ENCODE peak calls at places on chromosome 17, in eight cellular contexts. K, D, X, T, B, R, Q and O are unnamed samples.
A peak's percentile ranks its signal among the peaks of the same experiment; 100 is the strongest.

GRCh38 chr17:33661975-33662374 is 368.9 kb upstream of the ASIC2 start:
- DNase-seq in K (no peak), D (no peak), X (no peak), T (no peak), B (no peak), R (no peak), Q (no peak), O (no peak)

GRCh38 chr17:61178284-61178683 is 221.4 kb upstream of the TBX2 start:
- DNase-seq in K (no peak), D (no peak), X (no peak), T (no peak), B (no peak), R (no peak), Q (no peak), O (no peak)

GRCh38 chr17:66431910-66432309 is 129.5 kb downstream of the PRKCA start:
- DNase-seq in K (no peak), D (peak; percentile 92), X (no peak), T (no peak), B (no peak), R (no peak), Q (peak; percentile 87), O (no peak)

GRCh38 chr17:67080804-67081203 is 36.5 kb downstream of the CACNG1 start:
- DNase-seq in K (no peak), D (no peak), X (no peak), T (no peak), B (no peak), R (no peak), Q (no peak), O (no peak)

GRCh38 chr17:74444406-74444805 is 12.5 kb downstream of the GPRC5C start:
- DNase-seq in K (no peak), D (no peak), X (peak; percentile 65), T (no peak), B (no peak), R (no peak), Q (no peak), O (no peak)

GRCh38 chr17:42920106-42920900 is 19.7 kb downstream of the G6PC1 start:
- DNase-seq in K (no peak), D (no peak), X (no peak), T (no peak), B (no peak), R (no peak), Q (no peak), O (no peak)

GRCh38 chr17:248337-249235 is 67.1 kb upstream of the DOC2B start:
- DNase-seq in K (no peak), D (no peak), X (peak; percentile 2), T (no peak), B (no peak), R (no peak), Q (no peak), O (no peak)

GRCh38 chr17:77124192-77124908 is 16.4 kb upstream of the SEC14L1 start:
- DNase-seq in K (no peak), D (peak; percentile 97), X (peak; percentile 58), T (no peak), B (no peak), R (no peak), Q (peak; percentile 71), O (no peak)

GRCh38 chr17:17417718-17418151 is 59.1 kb upstream of the MED9 start:
- DNase-seq in K (no peak), D (no peak), X (no peak), T (no peak), B (no peak), R (no peak), Q (no peak), O (no peak)

GRCh38 chr17:45857977-45858708 is 13.5 kb downstream of the SPPL2C start:
- DNase-seq in K (no peak), D (peak; percentile 46), X (no peak), T (no peak), B (no peak), R (no peak), Q (no peak), O (peak; percentile 70)

GRCh38 chr17:6460531-6461161 is 16.4 kb downstream of the PIMREG start:
- DNase-seq in K (no peak), D (no peak), X (no peak), T (no peak), B (no peak), R (no peak), Q (no peak), O (no peak)

GRCh38 chr17:19329839-19330238 is 32.7 kb downstream of the B9D1 start:
- DNase-seq in K (no peak), D (no peak), X (no peak), T (no peak), B (no peak), R (no peak), Q (no peak), O (no peak)

GRCh38 chr17:21303441-21304065 is 19.0 kb downstream of the MAP2K3 start:
- DNase-seq in K (no peak), D (no peak), X (no peak), T (no peak), B (no peak), R (no peak), Q (no peak), O (no peak)

GRCh38 chr17:6161456-6161855 is 91.3 kb downstream of the WSCD1 start:
- DNase-seq in K (no peak), D (no peak), X (no peak), T (no peak), B (no peak), R (no peak), Q (no peak), O (no peak)

GRCh38 chr17:78458739-78459335 is 80.4 kb downstream of the PGS1 start:
- DNase-seq in K (no peak), D (no peak), X (no peak), T (no peak), B (no peak), R (no peak), Q (no peak), O (no peak)

GRCh38 chr17:36590082-36590481 is 1.6 kb upstream of the DHRS11 start:
- DNase-seq in K (no peak), D (no peak), X (no peak), T (no peak), B (no peak), R (peak; percentile 62), Q (no peak), O (no peak)

GRCh38 chr17:38326996-38327792 is 16.6 kb downstream of the GPR179 start:
- DNase-seq in K (no peak), D (no peak), X (peak; percentile 21), T (no peak), B (no peak), R (no peak), Q (no peak), O (no peak)

GRCh38 chr17:74962622-74963394 is 9.8 kb downstream of the HID1 start:
- DNase-seq in K (no peak), D (no peak), X (no peak), T (no peak), B (no peak), R (no peak), Q (no peak), O (no peak)

GRCh38 chr17:18101828-18102227 is 6.7 kb upstream of the MYO15A start:
- DNase-seq in K (no peak), D (no peak), X (no peak), T (no peak), B (no peak), R (no peak), Q (no peak), O (no peak)

GRCh38 chr17:43027091-43028032 is 2.3 kb downstream of the RND2 start:
- DNase-seq in K (no peak), D (no peak), X (no peak), T (no peak), B (no peak), R (no peak), Q (no peak), O (no peak)